ENCODE peak calls at places on chromosomes 16 and 17, in five cellular contexts. Z is amniotic epithelial cell, A is tibial artery, K is aorta, T is nucleus accumbens. D is an unnamed sample.

GRCh38 chr17:79530361-79531105 is 80.3 kb downstream of the RBFOX3 start:
- DNase-seq in Z (no peak), A (no peak), K (peak; percentile 20), T (no peak), D (no peak)

GRCh38 chr17:28345420-28346198 is 10.0 kb downstream of the TNFAIP1 start:
- DNase-seq in Z (peak; percentile 37), A (no peak), K (no peak), T (no peak), D (no peak)

GRCh38 chr17:1122681-1123396 is 56.9 kb downstream of the ABR start:
- DNase-seq in Z (peak; percentile 42), A (peak; percentile 91), K (peak; percentile 88), T (peak; percentile 48), D (peak; percentile 94)

GRCh38 chr16:20870122-20870521 is 30.0 kb downstream of the DCUN1D3 start:
- DNase-seq in Z (no peak), A (no peak), K (no peak), T (no peak), D (no peak)

GRCh38 chr17:76154935-76155845 is 14.1 kb upstream of the FOXJ1 start:
- DNase-seq in Z (no peak), A (peak; percentile 51), K (no peak), T (no peak), D (no peak)

GRCh38 chr17:5545051-5545987 is 39.0 kb downstream of the NLRP1 start:
- DNase-seq in Z (peak; percentile 10), A (no peak), K (no peak), T (no peak), D (no peak)

GRCh38 chr16:24993722-24994686 is 21.2 kb downstream of the ARHGAP17 start:
- DNase-seq in Z (peak; percentile 92), A (no peak), K (no peak), T (no peak), D (peak; percentile 59)

GRCh38 chr16:57645691-57646387 is 17.4 kb downstream of the ADGRG1 start:
- DNase-seq in Z (no peak), A (peak; percentile 70), K (no peak), T (no peak), D (no peak)

GRCh38 chr17:58351710-58352017 is 337 bp downstream of the SUPT4H1 start:
- DNase-seq in Z (no peak), A (no peak), K (no peak), T (no peak), D (no peak)

GRCh38 chr16:1613240-1613639 is 1.1 kb downstream of the CRAMP1 start:
- DNase-seq in Z (no peak), A (no peak), K (no peak), T (no peak), D (no peak)

GRCh38 chr17:65417406-65418221 is 143.8 kb downstream of the AXIN2 start:
- DNase-seq in Z (peak; percentile 77), A (no peak), K (no peak), T (no peak), D (no peak)

GRCh38 chr16:927931-928330 is 42.9 kb downstream of the LMF1 start:
- DNase-seq in Z (no peak), A (no peak), K (no peak), T (no peak), D (no peak)

GRCh38 chr16:70253291-70254094 is 1.8 kb upstream of the EXOSC6 start:
- DNase-seq in Z (peak; percentile 44), A (no peak), K (no peak), T (no peak), D (peak; percentile 26)

GRCh38 chr16:54116126-54116525 is 170.5 kb downstream of the IRX3 start:
- DNase-seq in Z (no peak), A (no peak), K (no peak), T (no peak), D (no peak)

GRCh38 chr17:6757747-6758146 is 1.9 kb downstream of the XAF1 start:
- DNase-seq in Z (no peak), A (no peak), K (no peak), T (no peak), D (no peak)

GRCh38 chr17:3754458-3755334 is 31.0 kb downstream of the HASPIN start:
- DNase-seq in Z (no peak), A (no peak), K (no peak), T (no peak), D (peak; percentile 96)

GRCh38 chr17:70804161-70804560 is 634.8 kb downstream of the KCNJ2 start:
- DNase-seq in Z (no peak), A (no peak), K (no peak), T (no peak), D (no peak)